ENCODE peak calls at places on chromosomes 12 and 14, in four cellular contexts. One of them, this sample, is unnamed. For H3K4me1, the result is how much of the 10 kb centered on the place peaks cover.

GRCh38 chr12:30701056-30701455 is 5.4 kb upstream of the IPO8 start:
- DNase-seq in transverse colon: no peak
- DNase-seq in stomach: no peak
- DNase-seq in esophagus squamous epithelium: no peak
- DNase-seq in this sample: no peak

GRCh38 chr12:106954462-106955376 is 988 bp upstream of the TMEM263 start:
- DNase-seq in transverse colon: peak
- DNase-seq in stomach: no peak
- DNase-seq in esophagus squamous epithelium: no peak
- DNase-seq in this sample: peak

GRCh38 chr12:105783983-105784947 is 354.5 kb downstream of the NUAK1 start:
- DNase-seq in transverse colon: no peak
- DNase-seq in stomach: no peak
- DNase-seq in esophagus squamous epithelium: no peak
- DNase-seq in this sample: no peak

GRCh38 chr12:24560867-24561266 is 388.0 kb downstream of the BCAT1 start:
- DNase-seq in transverse colon: no peak
- DNase-seq in stomach: no peak
- DNase-seq in esophagus squamous epithelium: no peak
- DNase-seq in this sample: no peak

GRCh38 chr12:52847335-52848102 is 1.3 kb downstream of the KRT78 start:
- DNase-seq in transverse colon: no peak
- DNase-seq in stomach: peak
- DNase-seq in esophagus squamous epithelium: no peak
- DNase-seq in this sample: peak

GRCh38 chr12:67483871-67484554 is 164.5 kb upstream of the DYRK2 start:
- DNase-seq in transverse colon: no peak
- DNase-seq in stomach: no peak
- DNase-seq in esophagus squamous epithelium: no peak
- DNase-seq in this sample: no peak

GRCh38 chr12:76962099-76962498 is 83.3 kb upstream of the CSRP2 start:
- DNase-seq in transverse colon: no peak
- DNase-seq in stomach: no peak
- DNase-seq in esophagus squamous epithelium: no peak
- DNase-seq in this sample: no peak

GRCh38 chr12:117489671-117490070 is 128.2 kb upstream of the NOS1 start:
- DNase-seq in transverse colon: no peak
- DNase-seq in stomach: no peak
- DNase-seq in esophagus squamous epithelium: no peak
- DNase-seq in this sample: no peak

GRCh38 chr12:3083241-3083921 is 6.2 kb downstream of the TSPAN9 start:
- DNase-seq in transverse colon: no peak
- DNase-seq in stomach: no peak
- DNase-seq in esophagus squamous epithelium: no peak
- DNase-seq in this sample: no peak

GRCh38 chr12:8817856-8818255 is 4.6 kb upstream of the A2ML1 start:
- DNase-seq in transverse colon: no peak
- DNase-seq in stomach: no peak
- DNase-seq in esophagus squamous epithelium: no peak
- DNase-seq in this sample: no peak

GRCh38 chr12:11753151-11753501 is 103.7 kb downstream of the ETV6 start:
- DNase-seq in transverse colon: peak
- DNase-seq in stomach: no peak
- DNase-seq in esophagus squamous epithelium: no peak
- DNase-seq in this sample: no peak

GRCh38 chr14:59189281-59189821 is 884 bp downstream of the DAAM1 start:
- DNase-seq in transverse colon: no peak
- DNase-seq in stomach: no peak
- DNase-seq in esophagus squamous epithelium: no peak
- DNase-seq in this sample: peak

GRCh38 chr14:51981218-51981854 is 8.0 kb upstream of the RTRAF start:
- DNase-seq in transverse colon: no peak
- DNase-seq in stomach: no peak
- DNase-seq in esophagus squamous epithelium: no peak
- DNase-seq in this sample: no peak

GRCh38 chr12:131573631-131574396 is 137.1 kb upstream of the SFSWAP start:
- DNase-seq in transverse colon: no peak
- DNase-seq in stomach: no peak
- DNase-seq in esophagus squamous epithelium: no peak
- DNase-seq in this sample: no peak

GRCh38 chr14:39087493-39087892 is 15.5 kb downstream of the SEC23A start:
- DNase-seq in transverse colon: no peak
- DNase-seq in stomach: no peak
- DNase-seq in esophagus squamous epithelium: no peak
- DNase-seq in this sample: no peak

GRCh38 chr12:63276537-63277365 is 125.8 kb upstream of the AVPR1A start:
- DNase-seq in transverse colon: no peak
- DNase-seq in stomach: peak
- DNase-seq in esophagus squamous epithelium: no peak
- DNase-seq in this sample: no peak

GRCh38 chr14:103072595-103073366 is 11.2 kb upstream of the LBHD2 start:
- DNase-seq in transverse colon: no peak
- DNase-seq in stomach: no peak
- DNase-seq in esophagus squamous epithelium: no peak
- DNase-seq in this sample: no peak

GRCh38 chr12:79548525-79548924 is 142.2 kb downstream of the PAWR start:
- DNase-seq in transverse colon: no peak
- DNase-seq in stomach: no peak
- DNase-seq in esophagus squamous epithelium: no peak
- DNase-seq in this sample: no peak

GRCh38 chr12:123828871-123829547 is 66.9 kb downstream of the DNAH10 start:
- DNase-seq in transverse colon: no peak
- DNase-seq in stomach: no peak
- DNase-seq in esophagus squamous epithelium: no peak
- DNase-seq in this sample: no peak

GRCh38 chr12:53224268-53224896 is 7.6 kb downstream of the RARG start:
- DNase-seq in transverse colon: no peak
- DNase-seq in stomach: no peak
- DNase-seq in esophagus squamous epithelium: no peak
- DNase-seq in this sample: peak

GRCh38 chr12:54571166-54571856 is 17.1 kb downstream of the PPP1R1A start:
- DNase-seq in transverse colon: no peak
- DNase-seq in stomach: no peak
- DNase-seq in esophagus squamous epithelium: no peak
- DNase-seq in this sample: no peak

GRCh38 chr14:102574840-102575478 is 17.5 kb upstream of the RCOR1 start:
- DNase-seq in transverse colon: no peak
- DNase-seq in stomach: no peak
- DNase-seq in esophagus squamous epithelium: no peak
- DNase-seq in this sample: no peak

DNA sequence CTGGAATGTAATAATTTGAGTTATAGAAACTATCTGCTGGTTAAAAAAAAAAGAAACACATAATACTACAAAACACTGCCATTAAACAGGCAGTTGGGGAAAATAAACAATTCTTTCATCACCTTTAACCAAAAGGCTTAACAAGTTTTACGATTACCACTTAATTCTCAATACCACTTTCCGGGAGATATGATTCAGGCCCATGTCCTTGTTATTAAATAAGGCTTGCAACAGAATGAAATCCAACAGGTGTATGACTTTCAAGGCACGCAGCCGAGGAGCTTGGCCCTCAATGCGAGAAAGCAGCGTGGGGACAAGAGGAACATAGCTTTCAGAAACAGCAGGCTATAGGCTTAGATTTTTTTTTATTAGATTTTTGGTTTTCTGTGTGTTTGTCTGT is 5.6 kb upstream of the GLRX5 start:
- DNase-seq in transverse colon: no peak
- DNase-seq in stomach: no peak
- DNase-seq in esophagus squamous epithelium: no peak
- DNase-seq in this sample: peak
- H3K4me1 ChIP-seq in transverse colon: under half
- H3K4me1 ChIP-seq in stomach: half or more
- H3K4me1 ChIP-seq in esophagus squamous epithelium: under half
- H3K4me1 ChIP-seq in this sample: half or more

DNA sequence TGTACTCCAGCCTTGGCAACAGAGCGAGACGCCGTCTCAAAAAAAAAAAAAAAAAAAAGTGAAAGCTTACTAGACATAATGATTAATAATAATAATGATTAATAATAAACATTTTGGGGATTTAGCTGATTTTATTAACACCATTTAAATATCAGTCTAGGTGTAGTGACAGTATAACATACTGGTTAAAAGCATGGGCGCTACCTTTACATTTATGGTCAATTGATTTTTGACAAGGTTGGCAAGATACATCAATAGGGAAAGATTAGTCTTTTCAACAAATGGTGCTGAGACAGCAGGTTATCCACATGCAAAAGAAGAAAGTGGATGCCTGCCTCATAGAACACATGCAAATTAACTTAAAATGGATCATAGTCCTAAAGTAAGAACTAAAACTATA is 34.3 kb downstream of the TXNRD1 start:
- DNase-seq in transverse colon: no peak
- DNase-seq in stomach: no peak
- DNase-seq in esophagus squamous epithelium: no peak
- DNase-seq in this sample: no peak
- TF ChIP-seq POLR2A in transverse colon: no peak
- TF ChIP-seq POLR2A in stomach: no peak
- TF ChIP-seq POLR2A in esophagus squamous epithelium: no peak
- TF ChIP-seq POLR2A in this sample: no peak

DNA sequence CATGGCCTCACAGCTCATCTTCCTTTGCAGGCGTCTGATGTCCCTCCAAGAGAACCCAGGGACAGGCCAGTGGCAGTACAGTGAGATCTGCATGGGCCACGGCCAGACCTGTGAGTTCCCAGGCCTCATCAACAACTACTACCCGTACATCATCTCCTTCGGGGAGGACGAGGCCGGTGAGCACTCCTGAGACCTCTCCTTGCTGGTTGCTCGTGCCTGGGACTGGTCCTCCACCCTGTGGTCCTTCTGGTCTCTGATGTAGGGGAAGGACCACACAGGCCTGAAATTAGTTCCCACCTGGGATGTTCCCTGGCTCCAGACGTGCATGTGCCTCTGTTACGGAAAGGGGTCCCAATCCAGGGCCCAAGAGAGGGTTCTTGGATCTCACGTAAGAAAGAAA is 17.9 kb downstream of the HHIPL1 start:
- DNase-seq in transverse colon: no peak
- DNase-seq in stomach: no peak
- DNase-seq in esophagus squamous epithelium: no peak
- DNase-seq in this sample: no peak
- H3K27ac ChIP-seq in transverse colon: no peak
- H3K27ac ChIP-seq in stomach: no peak
- H3K27ac ChIP-seq in esophagus squamous epithelium: no peak
- H3K27ac ChIP-seq in this sample: no peak

GRCh38 chr12:49342066-49342913 is 4.4 kb upstream of the DNAJC22 start:
- DNase-seq in transverse colon: peak
- DNase-seq in stomach: peak
- DNase-seq in esophagus squamous epithelium: no peak
- DNase-seq in this sample: peak
- H3K4me1 ChIP-seq in transverse colon: under half
- H3K4me1 ChIP-seq in stomach: half or more
- H3K4me1 ChIP-seq in esophagus squamous epithelium: under half
- H3K4me1 ChIP-seq in this sample: under half

GRCh38 chr12:110742718-110743570 is at the start of gene PPP1CC:
- DNase-seq in transverse colon: peak
- DNase-seq in stomach: peak
- DNase-seq in esophagus squamous epithelium: peak
- DNase-seq in this sample: peak
- TF ChIP-seq POLR2A in transverse colon: peak
- TF ChIP-seq POLR2A in stomach: no peak
- TF ChIP-seq POLR2A in esophagus squamous epithelium: peak
- TF ChIP-seq POLR2A in this sample: peak

DNA sequence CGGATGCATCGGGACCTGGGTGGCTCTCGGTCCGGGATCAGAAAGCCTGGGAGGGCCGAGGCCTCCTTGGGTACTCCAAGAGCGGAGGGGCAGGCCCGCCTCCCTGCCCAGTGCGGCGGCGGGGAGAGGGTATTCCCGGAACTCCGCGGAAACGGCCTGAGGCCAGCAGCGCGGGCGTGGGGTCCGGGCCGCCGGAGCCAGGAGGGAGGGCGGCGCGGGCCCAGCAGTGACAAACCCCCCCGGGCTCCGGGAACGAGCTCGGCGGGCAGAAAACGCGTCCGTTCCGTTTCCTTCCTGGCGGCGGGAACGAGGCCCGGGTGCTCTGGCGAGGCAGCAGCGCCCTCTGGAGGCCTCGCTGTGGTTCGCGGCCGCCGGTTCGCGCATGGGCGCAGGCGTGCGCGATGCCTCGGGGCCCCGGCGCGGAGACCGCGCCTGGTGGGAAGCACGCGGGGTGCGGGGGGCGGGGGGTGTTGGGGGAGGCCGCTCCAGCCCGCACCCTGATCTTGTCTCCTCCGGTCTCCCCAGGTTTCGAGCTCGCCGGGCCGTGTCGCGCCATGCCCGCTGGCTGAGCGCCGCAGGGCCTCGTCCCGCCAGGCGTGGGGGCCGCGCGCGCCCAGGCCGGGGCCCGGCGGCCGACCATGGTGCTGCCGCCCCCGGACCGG is 1.9 kb downstream of the TMEM121 start:
- DNase-seq in transverse colon: peak
- DNase-seq in stomach: peak
- DNase-seq in esophagus squamous epithelium: no peak
- DNase-seq in this sample: no peak
- H3K27ac ChIP-seq in transverse colon: peak
- H3K27ac ChIP-seq in stomach: peak
- H3K27ac ChIP-seq in esophagus squamous epithelium: peak
- H3K27ac ChIP-seq in this sample: no peak